ENCODE peak calls at places on chromosomes 11 and 22, in eight cellular contexts. H is ovary, W is prostate gland, P is astrocyte of the spinal cord, R is SK-N-SH, C is HAP-1, E is heart right ventricle, T is adipocyte. S is an unnamed sample.

GRCh38 chr11:39589391-39589790 is 1870.1 kb downstream of the LRRC4C start:
- DNase-seq in H (no peak), W (no peak), P (no peak), R (no peak), C (no peak), E (no peak), T (no peak), S (no peak)

GRCh38 chr11:70315726-70316125 is 45.2 kb downstream of the PPFIA1 start:
- DNase-seq in H (no peak), W (no peak), P (no peak), R (no peak), C (no peak), E (no peak), T (no peak), S (no peak)

GRCh38 chr11:130462931-130463330 is 14.5 kb downstream of the ADAMTS15 start:
- DNase-seq in H (no peak), W (no peak), P (no peak), R (no peak), C (no peak), E (no peak), T (no peak), S (no peak)

GRCh38 chr11:75997273-75997552 is 182.2 kb downstream of the UVRAG start:
- DNase-seq in H (no peak), W (no peak), P (no peak), R (no peak), C (no peak), E (no peak), T (no peak), S (no peak)

GRCh38 chr11:19625438-19625837 is 87.2 kb upstream of the NAV2 start:
- DNase-seq in H (no peak), W (no peak), P (no peak), R (no peak), C (no peak), E (no peak), T (no peak), S (no peak)

GRCh38 chr11:80163011-80163410 is 722.2 kb upstream of the TENM4 start:
- DNase-seq in H (no peak), W (no peak), P (peak; percentile 69), R (no peak), C (no peak), E (no peak), T (peak; percentile 79), S (no peak)

GRCh38 chr11:57167125-57167839 is 14.5 kb upstream of the LRRC55 start:
- DNase-seq in H (no peak), W (no peak), P (no peak), R (peak; percentile 77), C (no peak), E (no peak), T (no peak), S (no peak)

GRCh38 chr11:100515087-100515486 is 172.0 kb upstream of the ARHGAP42 start:
- DNase-seq in H (no peak), W (no peak), P (peak; percentile 39), R (no peak), C (no peak), E (no peak), T (peak; percentile 39), S (no peak)

GRCh38 chr22:43110444-43110926 is at the start of gene BIK:
- DNase-seq in H (no peak), W (peak; percentile 68), P (no peak), R (peak; percentile 74), C (peak; percentile 48), E (peak; percentile 38), T (peak; percentile 53), S (peak; percentile 10)

GRCh38 chr11:27414644-27415043 is 51.6 kb upstream of the CCDC34 start:
- DNase-seq in H (no peak), W (no peak), P (no peak), R (no peak), C (no peak), E (no peak), T (no peak), S (no peak)

GRCh38 chr11:120746836-120747609 is 235.5 kb downstream of the GRIK4 start:
- DNase-seq in H (no peak), W (peak; percentile 84), P (no peak), R (peak; percentile 30), C (no peak), E (no peak), T (no peak), S (no peak)

GRCh38 chr22:41028841-41029240 is 63.6 kb upstream of the EP300 start:
- DNase-seq in H (no peak), W (no peak), P (peak; percentile 89), R (no peak), C (no peak), E (no peak), T (peak; percentile 97), S (no peak)

GRCh38 chr11:82718307-82718706 is 15.4 kb downstream of the FAM181B start:
- DNase-seq in H (peak; percentile 31), W (no peak), P (peak; percentile 56), R (peak; percentile 54), C (peak; percentile 69), E (no peak), T (peak; percentile 81), S (no peak)

GRCh38 chr11:12838463-12839120 is 164.4 kb downstream of the TEAD1 start:
- DNase-seq in H (peak; percentile 42), W (peak; percentile 72), P (no peak), R (no peak), C (no peak), E (no peak), T (no peak), S (no peak)

GRCh38 chr22:46162771-46163170 is 12.4 kb downstream of the PPARA start:
- DNase-seq in H (no peak), W (no peak), P (no peak), R (no peak), C (no peak), E (no peak), T (no peak), S (no peak)

GRCh38 chr22:32423664-32424063 is 11.6 kb upstream of the RTCB start:
- DNase-seq in H (no peak), W (no peak), P (no peak), R (no peak), C (no peak), E (no peak), T (no peak), S (no peak)

GRCh38 chr11:1055990-1056771 is 18.5 kb upstream of the MUC2 start:
- DNase-seq in H (peak; percentile 10), W (no peak), P (no peak), R (no peak), C (no peak), E (peak; percentile 5), T (no peak), S (no peak)

GRCh38 chr11:108975641-108976071 is 310.8 kb downstream of the DDX10 start:
- DNase-seq in H (no peak), W (no peak), P (no peak), R (no peak), C (no peak), E (peak; percentile 39), T (no peak), S (no peak)

GRCh38 chr11:62446091-62446490 is 27.3 kb downstream of the SCGB1A1 start:
- DNase-seq in H (peak; percentile 45), W (peak; percentile 20), P (no peak), R (no peak), C (no peak), E (no peak), T (no peak), S (no peak)

GRCh38 chr22:49522582-49523373 is 304.9 kb downstream of the BRD1 start:
- DNase-seq in H (no peak), W (no peak), P (no peak), R (no peak), C (no peak), E (no peak), T (no peak), S (no peak)

GRCh38 chr11:22703561-22703960 is 37.1 kb downstream of the GAS2 start:
- DNase-seq in H (no peak), W (no peak), P (peak; percentile 36), R (no peak), C (no peak), E (no peak), T (no peak), S (no peak)

GRCh38 chr11:34356130-34356529 is 1.7 kb downstream of the ABTB2 start:
- DNase-seq in H (no peak), W (no peak), P (no peak), R (no peak), C (no peak), E (no peak), T (no peak), S (no peak)

GRCh38 chr11:34354782-34355181 is 3.0 kb downstream of the ABTB2 start:
- DNase-seq in H (no peak), W (no peak), P (no peak), R (no peak), C (no peak), E (no peak), T (no peak), S (no peak)

GRCh38 chr11:34356576-34356917 is 1.3 kb downstream of the ABTB2 start:
- DNase-seq in H (no peak), W (no peak), P (peak; percentile 60), R (no peak), C (no peak), E (peak; percentile 23), T (no peak), S (no peak)

GRCh38 chr11:34356918-34357645 is 728 bp downstream of the ABTB2 start:
- DNase-seq in H (peak; percentile 53), W (peak; percentile 47), P (peak; percentile 66), R (peak; percentile 75), C (peak; percentile 54), E (peak; percentile 71), T (peak; percentile 80), S (peak; percentile 60)

GRCh38 chr11:34355726-34356125 is 2.1 kb downstream of the ABTB2 start:
- DNase-seq in H (no peak), W (no peak), P (no peak), R (no peak), C (peak; percentile 8), E (no peak), T (no peak), S (no peak)
- H3K4me3 ChIP-seq in H (no peak overlapping the region), W (no peak overlapping the region), P (peak overlapping the region; percentile 66), R (peak overlapping the region; percentile 72), C (no peak overlapping the region), E (peak overlapping the region; percentile 77), T (peak overlapping the region; percentile 85), S (no peak overlapping the region)

GRCh38 chr11:36449566-36450390 is 60.3 kb downstream of the TRAF6 start:
- DNase-seq in H (no peak), W (no peak), P (peak; percentile 35), R (no peak), C (no peak), E (no peak), T (no peak), S (no peak)
- H3K4me3 ChIP-seq in H (no peak overlapping the region), W (no peak overlapping the region), P (no peak overlapping the region), R (no peak overlapping the region), C (no peak overlapping the region), E (peak overlapping the region; percentile 12), T (peak overlapping the region; percentile 33), S (peak overlapping the region; percentile 56)

DNA sequence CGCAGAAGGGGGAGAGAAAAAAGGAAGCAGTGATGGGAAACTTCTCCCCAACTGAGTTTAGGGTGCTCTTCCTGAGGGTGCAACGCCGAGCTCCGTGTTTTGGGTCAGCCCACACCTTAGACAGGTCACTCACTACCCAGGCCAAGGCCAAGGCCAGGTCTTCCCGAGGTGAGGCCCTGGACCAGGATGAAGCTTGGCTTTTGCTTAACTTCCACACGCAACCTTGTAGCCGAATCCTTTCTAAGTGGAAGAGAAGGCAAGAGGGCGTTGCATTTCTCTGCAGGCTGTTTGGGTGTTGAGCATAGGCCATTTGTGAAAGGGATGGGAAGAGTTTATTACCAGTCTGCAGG is 1.4 kb downstream of the KREMEN1 start:
- DNase-seq in H (no peak), W (no peak), P (no peak), R (no peak), C (no peak), E (no peak), T (no peak), S (no peak)
- H3K4me3 ChIP-seq in H (peak overlapping the region; percentile 92), W (peak overlapping the region; percentile 80), P (no peak overlapping the region), R (no peak overlapping the region), C (peak overlapping the region; percentile 71), E (peak overlapping the region; percentile 86), T (peak overlapping the region; percentile 84), S (peak overlapping the region; percentile 36)

GRCh38 chr11:11618973-11619435 is 2.8 kb downstream of the GALNT18 start:
- DNase-seq in H (no peak), W (no peak), P (no peak), R (no peak), C (no peak), E (no peak), T (no peak), S (no peak)
- H3K4me3 ChIP-seq in H (no peak overlapping the region), W (no peak overlapping the region), P (no peak overlapping the region), R (no peak overlapping the region), C (no peak overlapping the region), E (peak overlapping the region; percentile 77), T (no peak overlapping the region), S (no peak overlapping the region)